ENCODE peak calls at places on chromosomes 1 and 21, in four cellular contexts. N is Peyer's patch, G is suprapubic skin, H is uterus. P is an unnamed sample.

GRCh38 chr1:109210058-109210457 is 3.7 kb upstream of the SARS1 start:
- DNase-seq in H (no peak), G (no peak), N (no peak), P (no peak)

GRCh38 chr1:40338745-40339419 is 21.8 kb upstream of the COL9A2 start:
- DNase-seq in H (peak; percentile 75), N (peak; percentile 87), G (peak; percentile 80), P (peak; percentile 89)

GRCh38 chr1:198267921-198268320 is 111.1 kb downstream of the NEK7 start:
- DNase-seq in G (no peak), H (no peak), N (no peak), P (no peak)

GRCh38 chr1:93844262-93845045 is 34.6 kb downstream of the DNTTIP2 start:
- DNase-seq in N (peak; percentile 29), G (no peak), H (peak; percentile 34), P (peak; percentile 43)

GRCh38 chr1:23751050-23751814 is 8.0 kb downstream of the ELOA start:
- DNase-seq in G (no peak), N (peak; percentile 41), H (no peak), P (peak; percentile 60)

GRCh38 chr1:202005958-202006357 is 4.4 kb upstream of the ELF3 start:
- DNase-seq in G (no peak), H (no peak), N (no peak), P (no peak)

GRCh38 chr1:228393268-228393699 is 13.4 kb downstream of the TRIM11 start:
- DNase-seq in G (peak; percentile 70), N (no peak), H (no peak), P (peak; percentile 56)

GRCh38 chr1:78519446-78519845 is 28.7 kb downstream of the PTGFR start:
- DNase-seq in H (no peak), N (no peak), G (no peak), P (no peak)

GRCh38 chr1:162276493-162276892 is 100.2 kb downstream of the SPATA46 start:
- DNase-seq in N (no peak), H (no peak), G (no peak), P (no peak)

GRCh38 chr1:2530501-2531361 is 668 bp upstream of the HES5 start:
- DNase-seq in G (no peak), H (no peak), N (no peak), P (peak; percentile 76)

GRCh38 chr21:36330904-36331303 is 10.9 kb downstream of the MORC3 start:
- DNase-seq in N (peak; percentile 54), G (no peak), H (no peak), P (peak; percentile 57)

GRCh38 chr1:71463144-71463543 is 382.3 kb upstream of the ZRANB2 start:
- DNase-seq in H (no peak), G (no peak), N (no peak), P (no peak)

GRCh38 chr1:2022063-2022770 is 3.1 kb downstream of the GABRD start:
- DNase-seq in G (no peak), N (no peak), H (no peak), P (no peak)

GRCh38 chr1:222820159-222820732 is 5.4 kb downstream of the DISP1 start:
- DNase-seq in N (no peak), H (no peak), G (no peak), P (no peak)

GRCh38 chr1:28830814-28831213 is 18.8 kb downstream of the OPRD1 start:
- DNase-seq in N (no peak), H (no peak), G (no peak), P (no peak)

GRCh38 chr1:208654241-208654640 is 410.1 kb upstream of the PLXNA2 start:
- DNase-seq in G (no peak), N (no peak), H (no peak), P (no peak)

GRCh38 chr1:43054961-43055360 is 96.3 kb upstream of the SLC2A1 start:
- DNase-seq in G (no peak), N (no peak), H (no peak), P (no peak)

GRCh38 chr1:45381243-45381642 is 41.0 kb upstream of the MUTYH start:
- DNase-seq in H (no peak), N (no peak), G (no peak), P (no peak)

GRCh38 chr1:205907794-205908193 is 35.5 kb downstream of the SLC26A9 start:
- DNase-seq in N (no peak), G (no peak), H (no peak), P (no peak)

GRCh38 chr1:4778056-4778455 is 123.6 kb downstream of the AJAP1 start:
- DNase-seq in G (no peak), N (no peak), H (peak; percentile 16), P (no peak)

GRCh38 chr1:246506440-246506784 is 667 bp downstream of the SMYD3 start:
- DNase-seq in H (no peak), G (no peak), N (no peak), P (no peak)

GRCh38 chr1:246508897-246509688 is 2.0 kb upstream of the SMYD3 start:
- DNase-seq in N (no peak), G (no peak), H (no peak), P (no peak)

GRCh38 chr1:246503341-246503740 is 3.7 kb downstream of the SMYD3 start:
- DNase-seq in N (no peak), H (no peak), G (no peak), P (no peak)

GRCh38 chr1:246510147-246511030 is 3.3 kb upstream of the SMYD3 start:
- DNase-seq in G (no peak), H (no peak), N (no peak), P (no peak)

GRCh38 chr1:246506785-246507639 is at the start of gene SMYD3:
- DNase-seq in G (peak; percentile 76), N (peak; percentile 63), H (peak; percentile 78), P (peak; percentile 78)
- TF ChIP-seq POLR2A in G (no peak), N (peak; percentile 16), H (peak; percentile 56), P (no peak)

GRCh38 chr1:8598060-8598724 is 219.2 kb downstream of the RERE start:
- DNase-seq in N (no peak), H (peak; percentile 47), G (no peak), P (peak; percentile 50)
- TF ChIP-seq CTCF in N (peak; percentile 24), H (peak; percentile 63), G (peak; percentile 17), P (peak; percentile 48)

GRCh38 chr1:67738401-67738800 is 53.4 kb downstream of the GADD45A start:
- DNase-seq in H (no peak), G (no peak), N (no peak), P (no peak)
- H3K4me1 ChIP-seq in H (peaks cover 17% of the 10 kb centered on the region), G (peaks cover 64% of the 10 kb centered on the region), N (peaks cover 22% of the 10 kb centered on the region), P (peaks cover 87% of the 10 kb centered on the region)

DNA sequence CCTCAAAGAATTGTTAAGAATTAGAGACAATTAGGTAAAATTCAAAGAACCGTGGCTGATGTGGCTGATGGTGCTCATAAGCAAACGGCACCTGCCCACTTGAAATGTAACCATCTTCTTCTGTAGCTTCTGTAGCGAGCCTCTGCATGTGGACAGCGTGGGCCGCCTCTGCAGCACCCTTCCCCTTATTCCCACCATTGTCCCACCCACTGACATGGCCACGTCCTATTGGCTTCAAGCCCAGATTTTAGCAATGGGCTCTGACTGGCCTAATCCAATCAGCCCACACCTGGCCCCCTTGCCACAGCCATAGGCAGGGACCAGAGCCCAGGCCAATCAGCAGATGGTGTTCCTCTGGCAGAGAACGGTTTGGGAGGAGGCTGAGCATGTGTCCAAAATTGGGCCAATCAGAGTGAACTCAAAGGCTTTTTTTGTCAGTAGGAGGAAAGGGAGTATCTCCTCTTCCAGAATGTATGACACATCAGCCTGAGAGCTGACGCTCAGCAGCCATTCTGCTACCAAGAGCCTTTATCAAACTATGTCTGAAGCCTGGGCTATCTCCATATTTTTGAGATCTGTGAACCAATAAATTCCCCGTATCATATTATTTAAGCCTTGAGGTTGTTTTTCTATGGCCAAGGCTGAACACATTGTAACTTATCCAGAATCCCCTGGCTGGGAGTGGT is 518.5 kb downstream of the SMYD3 start:
- DNase-seq in N (no peak), G (no peak), H (no peak), P (no peak)
- TF ChIP-seq POLR2A in N (no peak), G (no peak), H (no peak), P (no peak)

GRCh38 chr1:213982515-213982813 is 5.3 kb upstream of the PROX1 start:
- DNase-seq in N (no peak), H (no peak), G (no peak), P (no peak)

GRCh38 chr1:213977486-213977842 is 10.3 kb upstream of the PROX1 start:
- DNase-seq in G (no peak), H (no peak), N (no peak), P (peak; percentile 40)

GRCh38 chr1:213977909-213978308 is 9.9 kb upstream of the PROX1 start:
- DNase-seq in G (no peak), H (no peak), N (no peak), P (no peak)

GRCh38 chr1:213980906-213981305 is 6.9 kb upstream of the PROX1 start:
- DNase-seq in G (no peak), H (no peak), N (no peak), P (no peak)

DNA sequence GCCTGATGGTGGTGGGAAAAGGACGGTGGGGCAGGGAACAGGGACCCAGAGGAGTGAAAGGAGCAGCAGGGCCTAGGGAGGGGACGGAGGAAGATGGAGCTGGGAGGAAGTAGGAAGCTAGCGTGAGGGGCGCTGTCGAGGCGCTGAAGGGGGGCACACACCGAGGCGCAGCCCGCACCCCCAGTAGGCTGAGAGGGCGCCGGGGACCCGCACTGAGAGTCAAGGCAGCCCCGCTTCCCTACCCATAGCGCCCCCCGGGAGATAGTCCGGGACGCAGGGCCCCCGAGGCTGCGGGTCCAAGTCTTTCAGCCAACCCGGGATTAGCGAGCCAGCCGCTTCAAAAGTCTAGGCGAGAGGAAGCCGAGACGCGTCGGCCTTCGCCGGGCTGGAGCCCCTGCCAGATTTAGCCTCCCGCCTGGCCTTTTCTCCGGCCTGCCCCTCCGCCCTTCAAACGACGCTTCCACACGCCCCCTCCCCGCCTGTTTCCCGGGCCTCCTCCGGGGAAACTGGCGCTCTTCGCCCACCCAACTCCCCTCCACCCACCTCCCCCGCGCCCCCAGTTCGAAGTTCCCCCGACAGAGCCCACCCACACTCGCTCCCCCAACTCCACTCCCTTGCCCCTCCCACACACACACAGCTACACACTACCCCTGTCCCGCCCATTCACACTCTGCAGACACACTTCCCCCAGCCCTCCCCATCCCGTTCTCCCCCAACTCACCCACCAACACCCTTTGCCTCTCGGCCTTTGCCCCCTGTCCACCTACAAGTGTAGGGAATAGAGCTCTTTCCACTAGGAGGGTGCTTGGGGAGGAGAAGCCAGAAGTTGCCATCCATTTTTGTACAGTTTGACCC is 7.8 kb upstream of the PROX1 start:
- DNase-seq in H (no peak), N (no peak), G (no peak), P (no peak)
- TF ChIP-seq CTCF in H (no peak), N (no peak), G (no peak), P (no peak)

GRCh38 chr1:115314765-115315164 is 23.3 kb downstream of the NGF start:
- DNase-seq in G (no peak), H (no peak), N (no peak), P (no peak)

GRCh38 chr1:115319706-115320105 is 18.3 kb downstream of the NGF start:
- DNase-seq in H (no peak), G (no peak), N (no peak), P (no peak)

GRCh38 chr1:115320368-115320767 is 17.7 kb downstream of the NGF start:
- DNase-seq in G (no peak), H (no peak), N (no peak), P (no peak)

GRCh38 chr1:115314111-115314510 is 23.9 kb downstream of the NGF start:
- DNase-seq in N (no peak), G (no peak), H (no peak), P (no peak)

GRCh38 chr1:115317101-115318012 is 20.7 kb downstream of the NGF start:
- DNase-seq in N (no peak), G (no peak), H (no peak), P (peak; percentile 74)
- H3K4me1 ChIP-seq in N (no peaks in the 10 kb centered on the region), G (peaks cover 4% of the 10 kb centered on the region), H (peaks cover 5% of the 10 kb centered on the region), P (peaks cover 8% of the 10 kb centered on the region)

GRCh38 chr1:9234223-9235122 is at the start of gene H6PD:
- DNase-seq in H (peak; percentile 85), N (peak; percentile 79), G (peak; percentile 90), P (peak; percentile 88)
- TF ChIP-seq POLR2A in H (peak; percentile 88), N (peak; percentile 85), G (no peak), P (no peak)